ENCODE peak calls at places on chromosome 9, in seven cellular contexts. S, N, Q, M, K, B and O are unnamed samples.

GRCh38 chr9:69785757-69786156 is 25.9 kb upstream of the PTAR1 start:
- DNase-seq in S (no peak), N (no peak), Q (no peak), M (no peak), K (no peak), B (no peak), O (no peak)

GRCh38 chr9:128845186-128845931 is 15.8 kb upstream of the SPOUT1 start:
- DNase-seq in S (no peak), N (no peak), Q (no peak), M (no peak), K (no peak), B (peak; percentile 75), O (no peak)

GRCh38 chr9:85224301-85224700 is 517.5 kb downstream of the AGTPBP1 start:
- DNase-seq in S (no peak), N (no peak), Q (no peak), M (no peak), K (no peak), B (no peak), O (no peak)

GRCh38 chr9:87128844-87129493 is 181.7 kb upstream of the GAS1 start:
- DNase-seq in S (no peak), N (no peak), Q (no peak), M (no peak), K (no peak), B (no peak), O (no peak)

GRCh38 chr9:22237497-22238363 is 208.9 kb upstream of the DMRTA1 start:
- DNase-seq in S (no peak), N (peak; percentile 53), Q (no peak), M (no peak), K (no peak), B (no peak), O (no peak)

GRCh38 chr9:138022121-138022741 is 144.6 kb downstream of the CACNA1B start:
- DNase-seq in S (no peak), N (peak; percentile 34), Q (no peak), M (no peak), K (no peak), B (peak; percentile 72), O (no peak)

GRCh38 chr9:135075234-135076142 is 12.0 kb upstream of the OLFM1 start:
- DNase-seq in S (no peak), N (no peak), Q (peak; percentile 60), M (peak; percentile 78), K (no peak), B (peak; percentile 78), O (no peak)

GRCh38 chr9:2271426-2271825 is 256.3 kb downstream of the SMARCA2 start:
- DNase-seq in S (no peak), N (no peak), Q (peak; percentile 47), M (no peak), K (no peak), B (no peak), O (no peak)

GRCh38 chr9:72951043-72951442 is 1.8 kb downstream of the ALDH1A1 start:
- DNase-seq in S (no peak), N (no peak), Q (no peak), M (no peak), K (no peak), B (no peak), O (no peak)

GRCh38 chr9:101307041-101307440 is 77.8 kb downstream of the BAAT start:
- DNase-seq in S (no peak), N (no peak), Q (no peak), M (no peak), K (no peak), B (no peak), O (no peak)

GRCh38 chr9:68979538-68980314 is 34.2 kb downstream of the PRKACG start:
- DNase-seq in S (no peak), N (no peak), Q (no peak), M (no peak), K (no peak), B (peak; percentile 25), O (no peak)

GRCh38 chr9:137381501-137382443 is 41.2 kb downstream of the EXD3 start:
- DNase-seq in S (no peak), N (no peak), Q (peak; percentile 14), M (no peak), K (no peak), B (no peak), O (no peak)

GRCh38 chr9:137973829-137974416 is 96.3 kb downstream of the CACNA1B start:
- DNase-seq in S (no peak), N (no peak), Q (no peak), M (no peak), K (no peak), B (no peak), O (no peak)

GRCh38 chr9:35616681-35617459 is 1.3 kb downstream of the CD72 start:
- DNase-seq in S (peak; percentile 74), N (no peak), Q (peak; percentile 68), M (peak; percentile 84), K (peak; percentile 7), B (peak; percentile 70), O (peak; percentile 75)

GRCh38 chr9:135596211-135596610 is 34.7 kb downstream of the PAEP start:
- DNase-seq in S (no peak), N (no peak), Q (no peak), M (no peak), K (no peak), B (no peak), O (no peak)

GRCh38 chr9:88773627-88774244 is 217.5 kb upstream of the S1PR3 start:
- DNase-seq in S (no peak), N (no peak), Q (no peak), M (no peak), K (no peak), B (no peak), O (no peak)
- TF ChIP-seq CTCF in S (no peak), N (no peak), Q (no peak), M (no peak), K (peak; percentile 24), B (no peak), O (no peak)

GRCh38 chr9:113178087-113178486 is 27.3 kb downstream of the SLC31A2 start:
- DNase-seq in S (no peak), N (no peak), Q (no peak), M (no peak), K (peak; percentile 11), B (no peak), O (no peak)

GRCh38 chr9:113176748-113177147 is 25.9 kb downstream of the SLC31A2 start:
- DNase-seq in S (no peak), N (no peak), Q (no peak), M (no peak), K (no peak), B (no peak), O (no peak)

GRCh38 chr9:113168809-113169208 is 18.0 kb downstream of the SLC31A2 start:
- DNase-seq in S (no peak), N (no peak), Q (no peak), M (no peak), K (no peak), B (no peak), O (no peak)

DNA sequence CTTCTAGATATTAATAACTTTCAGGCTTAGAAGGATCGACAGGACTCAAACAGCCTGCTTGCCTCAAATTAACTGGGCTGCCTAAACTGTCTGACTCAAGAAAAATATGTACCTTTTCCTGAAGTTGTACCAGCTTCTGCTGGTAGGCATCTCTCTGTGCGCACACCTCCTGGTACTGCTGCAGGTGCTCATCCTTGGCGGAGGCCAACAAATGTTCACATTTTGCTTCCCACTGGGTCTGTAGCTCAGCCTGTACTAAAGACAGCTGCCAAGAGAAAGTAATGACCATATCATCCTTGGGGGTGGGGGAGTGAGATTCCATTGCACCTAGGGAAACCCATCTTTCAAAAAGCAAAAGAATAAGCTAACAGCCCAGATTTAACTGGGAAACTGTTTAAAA is 22.5 kb downstream of the SLC31A2 start:
- DNase-seq in S (no peak), N (no peak), Q (no peak), M (no peak), K (no peak), B (no peak), O (no peak)
- TF ChIP-seq CTCF in S (no peak), N (no peak), Q (no peak), M (no peak), K (no peak), B (no peak), O (no peak)

GRCh38 chr9:91193658-91194391 is 167.9 kb downstream of the AUH start:
- DNase-seq in S (peak; percentile 60), N (peak; percentile 57), Q (peak; percentile 86), M (peak; percentile 95), K (peak; percentile 91), B (peak; percentile 72), O (no peak)

GRCh38 chr9:91192379-91192775 is 169.3 kb downstream of the AUH start:
- DNase-seq in S (no peak), N (no peak), Q (peak; percentile 50), M (no peak), K (no peak), B (no peak), O (no peak)

GRCh38 chr9:91195372-91196012 is 166.2 kb downstream of the AUH start:
- DNase-seq in S (no peak), N (no peak), Q (no peak), M (no peak), K (no peak), B (no peak), O (no peak)

GRCh38 chr9:91191443-91192378 is 170.0 kb downstream of the AUH start:
- DNase-seq in S (no peak), N (no peak), Q (peak; percentile 55), M (no peak), K (no peak), B (no peak), O (no peak)

DNA sequence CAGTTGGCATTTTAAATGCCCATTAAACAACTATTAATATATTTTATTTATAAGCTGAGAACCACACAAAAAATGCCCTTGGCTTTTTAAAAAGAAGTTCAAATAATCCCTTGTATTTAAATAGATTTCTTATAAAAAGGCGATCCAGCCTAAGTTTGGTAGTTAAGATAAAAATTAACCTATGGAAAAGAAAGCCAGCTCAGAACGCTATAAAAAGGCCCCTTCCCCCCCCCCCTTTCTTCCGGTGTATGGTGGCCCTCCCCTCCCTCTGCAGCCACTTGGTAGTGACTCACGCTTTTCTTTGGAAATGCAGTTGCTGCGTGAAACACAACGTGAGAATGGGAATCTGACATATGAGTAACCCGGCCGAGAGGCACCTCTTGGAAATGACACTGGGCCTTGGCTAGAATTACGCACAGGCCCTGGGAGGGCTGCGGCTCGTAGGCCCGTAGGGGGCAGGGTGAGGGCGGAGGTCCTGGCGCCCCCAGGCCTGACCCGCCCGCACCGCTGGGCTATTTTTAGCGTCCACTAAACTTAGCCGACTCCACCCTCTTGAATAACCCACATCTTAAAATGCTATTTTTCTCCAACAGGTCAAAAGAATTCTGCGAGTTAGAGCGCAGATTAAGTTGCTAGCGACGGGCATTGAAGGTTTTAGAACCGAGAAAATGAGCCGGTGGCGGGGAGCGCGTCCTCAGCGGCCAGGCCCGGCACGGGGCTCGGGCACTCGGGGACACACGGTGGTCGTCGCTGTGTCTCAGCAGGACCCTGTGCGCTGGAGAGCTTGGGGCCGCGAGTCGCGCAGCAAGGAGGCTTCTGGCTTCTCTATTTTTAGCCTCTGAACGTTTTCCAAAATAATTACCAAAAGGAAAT is 168.7 kb downstream of the AUH start:
- DNase-seq in S (peak; percentile 45), N (peak; percentile 95), Q (peak; percentile 87), M (peak; percentile 96), K (peak; percentile 100), B (peak; percentile 59), O (peak; percentile 66)
- TF ChIP-seq CTCF in S (no peak), N (peak; percentile 19), Q (peak; percentile 48), M (no peak), K (no peak), B (no peak), O (no peak)

DNA sequence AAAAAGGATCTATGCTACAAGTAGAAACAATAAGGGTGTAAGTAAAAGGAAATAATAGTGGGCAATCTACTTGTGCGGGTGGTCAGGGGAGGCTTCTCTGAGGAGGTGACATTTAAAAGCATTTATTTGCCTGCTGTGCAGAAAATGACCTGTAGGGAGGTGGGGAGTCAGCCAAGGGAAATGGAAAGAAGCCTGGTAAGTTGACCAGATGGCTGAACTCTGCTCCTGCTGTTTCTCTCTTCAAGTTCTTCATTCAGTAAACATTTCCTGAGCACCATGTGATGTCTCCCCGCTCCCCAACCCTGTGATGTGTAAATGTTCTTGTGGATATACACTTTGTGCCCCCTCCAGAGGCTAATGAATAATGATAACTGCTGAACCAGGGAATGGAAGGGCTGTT is 9.9 kb upstream of the SPIN1 start:
- DNase-seq in S (no peak), N (no peak), Q (no peak), M (no peak), K (no peak), B (no peak), O (no peak)
- TF ChIP-seq CTCF in S (no peak), N (no peak), Q (no peak), M (no peak), K (no peak), B (peak; percentile 39), O (no peak)